ENCODE peak calls at places on chromosomes 7 and 10, in ten cellular contexts. E is HCT116, Z is brain microvascular endothelial cell, T is fibroblast of lung, A is ovary, H is heart right ventricle, G is DND-41, O is mammary epithelial cell, S is kidney, U is MM.1S. V is an unnamed sample.

GRCh38 chr10:43695321-43695720 is 46.6 kb upstream of the ZNF32 start:
- DNase-seq in T (no peak), G (no peak), S (no peak), Z (no peak), O (no peak), E (no peak), H (no peak), U (no peak), A (no peak), V (no peak)

GRCh38 chr10:26214004-26214403 is 2.6 kb upstream of the GAD2 start:
- DNase-seq in S (no peak), H (no peak), O (no peak), A (no peak), E (no peak), Z (no peak), U (no peak), T (no peak), G (no peak), V (no peak)

GRCh38 chr10:70599791-70600190 is 2.8 kb downstream of the PRF1 start:
- DNase-seq in E (no peak), T (no peak), H (no peak), O (no peak), G (no peak), A (no peak), S (no peak), Z (no peak), U (no peak), V (no peak)

GRCh38 chr10:49177391-49178355 is 10.5 kb downstream of the TMEM273 start:
- DNase-seq in H (peak; percentile 87), T (peak; percentile 88), Z (peak; percentile 87), S (no peak), G (no peak), A (no peak), E (peak; percentile 27), O (peak; percentile 62), U (no peak), V (no peak)

GRCh38 chr7:41445951-41446350 is 256.9 kb downstream of the INHBA start:
- DNase-seq in U (no peak), Z (no peak), A (no peak), O (no peak), T (no peak), G (no peak), S (no peak), E (no peak), H (no peak), V (no peak)

GRCh38 chr10:62866451-62866850 is 50.3 kb upstream of the EGR2 start:
- DNase-seq in H (no peak), S (no peak), Z (no peak), O (no peak), A (no peak), T (peak; percentile 38), G (no peak), E (no peak), U (no peak), V (no peak)

GRCh38 chr7:101891936-101892640 is 74.7 kb downstream of the CUX1 start:
- DNase-seq in Z (no peak), H (no peak), T (peak; percentile 30), S (no peak), E (no peak), U (no peak), G (no peak), A (no peak), O (no peak), V (no peak)

GRCh38 chr7:27200761-27201230 is 905 bp upstream of the HOXA13 start:
- DNase-seq in U (no peak), E (no peak), T (no peak), O (peak; percentile 10), S (no peak), Z (no peak), G (no peak), H (no peak), A (no peak), V (no peak)

GRCh38 chr7:80415522-80415921 is 96.3 kb downstream of the GNAT3 start:
- DNase-seq in G (no peak), T (peak; percentile 18), S (no peak), E (no peak), U (no peak), A (no peak), H (no peak), Z (no peak), O (peak; percentile 71), V (no peak)

GRCh38 chr7:6022671-6023070 is 8.5 kb upstream of the ANKRD61 start:
- DNase-seq in U (no peak), A (no peak), H (no peak), T (no peak), G (no peak), E (no peak), Z (no peak), S (peak; percentile 3), O (no peak), V (no peak)

GRCh38 chr7:99375070-99375807 is 709 bp downstream of the ARPC1B start:
- DNase-seq in H (peak; percentile 81), U (peak; percentile 75), E (no peak), T (peak; percentile 65), S (peak; percentile 93), G (peak; percentile 73), Z (peak; percentile 33), A (peak; percentile 74), O (peak; percentile 76), V (peak; percentile 47)

GRCh38 chr7:12557282-12557681 is 13.2 kb upstream of the SCIN start:
- DNase-seq in A (no peak), G (no peak), H (no peak), E (no peak), S (no peak), U (no peak), O (peak; percentile 44), T (no peak), Z (no peak), V (no peak)

GRCh38 chr10:63919576-63920279 is 398.5 kb downstream of the REEP3 start:
- DNase-seq in H (peak; percentile 32), T (no peak), Z (no peak), G (no peak), A (no peak), O (no peak), S (no peak), U (no peak), E (no peak), V (no peak)
- H3K27ac ChIP-seq in H (no peak overlapping the region), T (no peak overlapping the region), Z (no peak overlapping the region), G (no peak overlapping the region), A (no peak overlapping the region), O (no peak overlapping the region), S (no peak overlapping the region), U (no peak overlapping the region), E (no peak overlapping the region), V (no peak overlapping the region)

GRCh38 chr10:35639021-35639521 is 3.0 kb downstream of the FZD8 start:
- DNase-seq in E (no peak), S (no peak), T (no peak), G (no peak), U (no peak), Z (no peak), H (no peak), A (no peak), O (no peak), V (no peak)

GRCh38 chr10:35638116-35638515 is 4.0 kb downstream of the FZD8 start:
- DNase-seq in G (no peak), O (peak; percentile 59), A (no peak), Z (no peak), H (no peak), S (no peak), U (no peak), T (no peak), E (no peak), V (no peak)

GRCh38 chr10:35640951-35641429 is 1.1 kb downstream of the FZD8 start:
- DNase-seq in H (peak; percentile 42), T (peak; percentile 87), A (peak; percentile 42), S (peak; percentile 91), E (peak; percentile 31), G (no peak), Z (peak; percentile 76), O (peak; percentile 86), U (peak; percentile 88), V (peak; percentile 13)

GRCh38 chr10:35640474-35640873 is 1.6 kb downstream of the FZD8 start:
- DNase-seq in E (no peak), H (peak; percentile 50), T (peak; percentile 73), U (peak; percentile 69), S (peak; percentile 89), Z (peak; percentile 43), A (peak; percentile 20), G (no peak), O (peak; percentile 66), V (no peak)

GRCh38 chr10:35639651-35640311 is 2.3 kb downstream of the FZD8 start:
- DNase-seq in E (no peak), O (peak; percentile 46), H (peak; percentile 19), G (no peak), A (peak; percentile 11), Z (peak; percentile 24), S (peak; percentile 78), T (peak; percentile 46), U (no peak), V (no peak)
- TF ChIP-seq CTCF in E (no peak), O (peak; percentile 35), H (no peak), G (no peak), A (no peak), Z (peak; percentile 48), S (no peak), T (no peak), U (no peak), V (no peak)

GRCh38 chr7:149422914-149423285 is 38.0 kb downstream of the ZNF777 start:
- DNase-seq in A (no peak), T (no peak), E (no peak), U (no peak), H (no peak), O (no peak), Z (no peak), G (no peak), S (peak; percentile 75), V (peak; percentile 53)
- H3K27ac ChIP-seq in A (no peak overlapping the region), T (no peak overlapping the region), E (no peak overlapping the region), U (no peak overlapping the region), H (peak overlapping the region; percentile 33), O (no peak overlapping the region), Z (no peak overlapping the region), G (no peak overlapping the region), S (no peak overlapping the region), V (peak overlapping the region; percentile 16)

GRCh38 chr7:104341545-104341944 is 13.1 kb downstream of the LHFPL3 start:
- DNase-seq in T (no peak), E (no peak), S (no peak), H (no peak), U (no peak), O (no peak), A (no peak), Z (no peak), G (no peak), V (no peak)
- TF ChIP-seq CTCF in T (no peak), E (peak; percentile 41), S (no peak), H (no peak), U (no peak), O (no peak), A (no peak), Z (peak; percentile 24), G (peak; percentile 42), V (no peak)

V was measured in CD4-positive, alpha-beta T cell.